ENCODE peak calls at places on chromosome 10, in ten cellular contexts. K is chondrocyte, G is T1000, J is fibroblast of pulmonary artery, N is A172, I is fibroblast of mammary gland, Y is NCI-H460, M is C1 segment of cervical spinal cord, C is EH, F is HEK293T. A is an unnamed sample.

GRCh38 chr10:46236941-46237681 is 49.7 kb upstream of the ANTXRL start:
- DNase-seq in K (no peak), G (no peak), J (no peak), N (no peak), I (no peak), Y (no peak), M (no peak), C (no peak), F (no peak), A (no peak)

GRCh38 chr10:27258838-27259532 is 18.4 kb upstream of the ACBD5 start:
- DNase-seq in K (no peak), G (no peak), J (no peak), N (no peak), I (no peak), Y (no peak), M (no peak), C (no peak), F (no peak), A (no peak)

GRCh38 chr10:114953047-114953446 is 15.1 kb downstream of the TRUB1 start:
- DNase-seq in K (no peak), G (no peak), J (no peak), N (no peak), I (no peak), Y (no peak), M (no peak), C (no peak), F (no peak), A (no peak)

GRCh38 chr10:130648807-130649206 is 512.6 kb downstream of the GLRX3 start:
- DNase-seq in K (no peak), G (no peak), J (no peak), N (no peak), I (no peak), Y (no peak), M (no peak), C (no peak), F (no peak), A (no peak)

GRCh38 chr10:44369296-44369695 is 15.6 kb downstream of the CXCL12 start:
- DNase-seq in K (peak; percentile 32), G (no peak), J (peak; percentile 33), N (no peak), I (peak; percentile 60), Y (no peak), M (no peak), C (peak; percentile 67), F (no peak), A (no peak)

GRCh38 chr10:42998481-42999384 is 78.1 kb upstream of the RET start:
- DNase-seq in K (peak; percentile 84), G (no peak), J (no peak), N (no peak), I (no peak), Y (no peak), M (no peak), C (no peak), F (no peak), A (no peak)

GRCh38 chr10:105986896-105987638 is 1177.4 kb downstream of the SORCS1 start:
- DNase-seq in K (no peak), G (no peak), J (no peak), N (no peak), I (no peak), Y (no peak), M (no peak), C (no peak), F (no peak), A (no peak)

GRCh38 chr10:49831352-49832040 is 69.4 kb upstream of the OGDHL start:
- DNase-seq in K (no peak), G (no peak), J (peak; percentile 40), N (peak; percentile 78), I (no peak), Y (no peak), M (no peak), C (peak; percentile 79), F (no peak), A (no peak)

GRCh38 chr10:125076891-125077643 is 83.3 kb downstream of the CTBP2 start:
- DNase-seq in K (peak; percentile 52), G (no peak), J (peak; percentile 38), N (no peak), I (no peak), Y (no peak), M (no peak), C (no peak), F (no peak), A (no peak)

GRCh38 chr10:110460111-110460809 is 37.4 kb upstream of the DUSP5 start:
- DNase-seq in K (no peak), G (no peak), J (no peak), N (peak; percentile 75), I (peak; percentile 22), Y (no peak), M (no peak), C (peak; percentile 46), F (no peak), A (no peak)